ENCODE peak calls at places on chromosome 17, in five cellular contexts. H is COLO829; G is iPS-NIHi11; L is EL; U is stimulated activated CD4-positive, alpha-beta T cell treated with anti-CD3 and anti-CD28 coated beads, Interleukin-4, amount 100 ng/mL, for 4 hours. I is an unnamed sample.

GRCh38 chr17:37358098-37358829 is 17.5 kb upstream of the C17orf78 start:
- DNase-seq in H (peak), G (peak), L (peak), U (peak), I (peak)

GRCh38 chr17:81277421-81277820 is 17.7 kb downstream of the SLC38A10 start:
- DNase-seq in H (no peak), G (no peak), L (no peak), U (no peak), I (no peak)

GRCh38 chr17:38404174-38404943 is 23.9 kb upstream of the ARHGAP23 start:
- DNase-seq in H (no peak), G (no peak), L (no peak), U (no peak), I (no peak)

GRCh38 chr17:10215286-10215685 is 16.9 kb upstream of the GAS7 start:
- DNase-seq in H (no peak), G (no peak), L (no peak), U (no peak), I (no peak)

GRCh38 chr17:74453665-74454196 is 12.7 kb upstream of the CD300A start:
- DNase-seq in H (no peak), G (peak), L (peak), U (peak), I (no peak)

GRCh38 chr17:4901648-4902344 is 1.1 kb downstream of the CHRNE start:
- DNase-seq in H (peak), G (peak), L (no peak), U (peak), I (no peak)

GRCh38 chr17:40779181-40779909 is 3.0 kb downstream of the KRT27 start:
- DNase-seq in H (no peak), G (peak), L (no peak), U (no peak), I (no peak)

GRCh38 chr17:59892849-59893616 is at the start of the genes RPS6KB1 and TUBD1:
- DNase-seq in H (peak), G (peak), L (peak), U (peak), I (peak)